ENCODE peak calls at places on chromosomes 7 and 10, in six cellular contexts. N, M, Y, C, Z and Q are unnamed samples.

GRCh38 chr7:158650821-158651225 is 53.8 kb downstream of the NCAPG2 start:
- DNase-seq in N (peak; percentile 85), M (no peak), Y (no peak), C (no peak), Z (no peak), Q (no peak)

GRCh38 chr7:45036801-45037200 is 36.8 kb downstream of the CCM2 start:
- DNase-seq in N (no peak), M (no peak), Y (no peak), C (no peak), Z (no peak), Q (no peak)

GRCh38 chr7:920351-921070 is 34.0 kb downstream of the ADAP1 start:
- DNase-seq in N (no peak), M (peak; percentile 23), Y (no peak), C (no peak), Z (no peak), Q (no peak)

GRCh38 chr10:1366811-1367425 is 310.7 kb downstream of the WDR37 start:
- DNase-seq in N (no peak), M (no peak), Y (no peak), C (no peak), Z (no peak), Q (peak; percentile 22)

GRCh38 chr10:79112898-79113431 is 44.2 kb downstream of the ZMIZ1 start:
- DNase-seq in N (peak; percentile 77), M (no peak), Y (no peak), C (no peak), Z (no peak), Q (no peak)

GRCh38 chr10:131354380-131354779 is 42.9 kb upstream of the TCERG1L start:
- DNase-seq in N (no peak), M (no peak), Y (no peak), C (no peak), Z (peak; percentile 58), Q (no peak)

GRCh38 chr7:94665426-94665825 is 9.5 kb upstream of the SGCE start:
- DNase-seq in N (no peak), M (no peak), Y (no peak), C (no peak), Z (no peak), Q (no peak)

GRCh38 chr7:127208351-127208750 is 44.4 kb downstream of the GRM8 start:
- DNase-seq in N (no peak), M (no peak), Y (no peak), C (no peak), Z (no peak), Q (no peak)

GRCh38 chr7:79282882-79283602 is 170.4 kb downstream of the MAGI2 start:
- DNase-seq in N (peak; percentile 87), M (no peak), Y (no peak), C (no peak), Z (no peak), Q (no peak)

GRCh38 chr10:132685121-132685891 is 100.6 kb downstream of the NKX6-2 start:
- DNase-seq in N (no peak), M (peak; percentile 90), Y (no peak), C (no peak), Z (no peak), Q (peak; percentile 72)

GRCh38 chr10:43078175-43078985 is 1.5 kb downstream of the RET start:
- DNase-seq in N (no peak), M (no peak), Y (no peak), C (no peak), Z (no peak), Q (no peak)

GRCh38 chr7:51666751-51667150 is 350.1 kb upstream of the COBL start:
- DNase-seq in N (no peak), M (no peak), Y (no peak), C (peak; percentile 61), Z (no peak), Q (no peak)
- TF ChIP-seq CTCF in N (no peak), M (no peak), Y (no peak), C (peak; percentile 38), Z (no peak), Q (no peak)

GRCh38 chr10:46220872-46221538 is 65.8 kb upstream of the ANTXRL start:
- DNase-seq in N (no peak), M (no peak), Y (no peak), C (no peak), Z (peak; percentile 22), Q (no peak)
- TF ChIP-seq CTCF in N (no peak), M (no peak), Y (peak; percentile 63), C (peak; percentile 42), Z (peak; percentile 17), Q (peak; percentile 62)

DNA sequence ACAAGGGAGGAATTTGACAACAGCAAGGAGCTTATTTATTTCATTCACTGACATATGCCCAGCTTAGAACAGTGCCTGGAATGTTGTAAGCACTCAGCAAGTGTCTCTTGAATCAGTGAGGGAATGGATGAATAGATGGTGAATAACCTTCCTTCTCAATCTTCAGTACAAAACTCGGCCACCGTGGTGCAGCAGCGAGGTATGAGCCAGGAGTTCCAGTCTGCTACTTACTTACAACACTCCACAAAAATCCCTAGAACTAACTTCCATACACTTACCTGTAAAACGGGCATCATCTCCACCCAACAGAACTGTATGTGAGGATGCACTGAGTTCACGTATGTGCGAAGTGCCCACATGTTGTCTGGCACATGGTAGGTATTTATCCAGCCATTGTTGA is 237.4 kb downstream of the WDR11 start:
- DNase-seq in N (no peak), M (no peak), Y (peak; percentile 49), C (peak; percentile 46), Z (peak; percentile 74), Q (no peak)
- TF ChIP-seq CTCF in N (no peak), M (no peak), Y (peak; percentile 17), C (peak; percentile 51), Z (peak; percentile 37), Q (peak; percentile 58)

DNA sequence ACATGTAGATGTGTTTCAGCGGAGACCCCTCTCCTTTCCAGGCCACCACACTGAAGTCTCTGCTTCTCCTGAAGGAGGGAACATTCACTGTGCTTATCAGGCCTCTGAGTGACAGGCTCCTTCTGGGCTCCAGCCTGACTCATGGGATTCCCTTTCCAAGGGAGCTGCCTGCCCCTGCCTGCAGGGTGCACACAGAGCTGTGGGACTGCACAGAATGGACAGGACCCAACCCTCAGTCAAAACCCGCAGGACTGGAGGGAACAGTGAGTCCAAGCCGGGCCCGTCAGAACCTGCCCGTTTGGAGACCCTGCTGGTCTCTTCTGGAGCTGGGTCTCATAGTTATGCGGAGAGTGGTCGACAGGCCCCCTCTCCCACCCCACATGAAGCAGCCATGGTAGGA is 32.6 kb downstream of the PLAC9 start:
- DNase-seq in N (no peak), M (no peak), Y (no peak), C (no peak), Z (no peak), Q (no peak)
- TF ChIP-seq CTCF in N (peak; percentile 13), M (no peak), Y (no peak), C (no peak), Z (no peak), Q (no peak)

GRCh38 chr10:49562893-49563292 is 24.0 kb upstream of the ERCC6 start:
- DNase-seq in N (peak; percentile 66), M (no peak), Y (no peak), C (no peak), Z (no peak), Q (no peak)

GRCh38 chr10:49556723-49557122 is 17.8 kb upstream of the ERCC6 start:
- DNase-seq in N (no peak), M (no peak), Y (no peak), C (no peak), Z (no peak), Q (no peak)

GRCh38 chr10:49559476-49559875 is 20.6 kb upstream of the ERCC6 start:
- DNase-seq in N (peak; percentile 56), M (no peak), Y (no peak), C (no peak), Z (no peak), Q (no peak)

GRCh38 chr10:49560526-49560925 is 21.6 kb upstream of the ERCC6 start:
- DNase-seq in N (peak; percentile 31), M (no peak), Y (no peak), C (no peak), Z (no peak), Q (no peak)

GRCh38 chr10:49558194-49558593 is 19.3 kb upstream of the ERCC6 start:
- DNase-seq in N (no peak), M (no peak), Y (no peak), C (no peak), Z (no peak), Q (no peak)
- TF ChIP-seq CTCF in N (no peak), M (no peak), Y (no peak), C (no peak), Z (no peak), Q (no peak)

GRCh38 chr10:16819026-16819425 is 1.8 kb upstream of the RSU1 start:
- DNase-seq in N (no peak), M (no peak), Y (no peak), C (no peak), Z (no peak), Q (no peak)

GRCh38 chr10:16816830-16817124 is 447 bp downstream of the RSU1 start:
- DNase-seq in N (peak; percentile 34), M (no peak), Y (no peak), C (no peak), Z (no peak), Q (no peak)

GRCh38 chr10:16816142-16816541 is 1.1 kb downstream of the RSU1 start:
- DNase-seq in N (no peak), M (no peak), Y (no peak), C (no peak), Z (no peak), Q (no peak)

GRCh38 chr10:16819436-16819835 is 2.2 kb upstream of the RSU1 start:
- DNase-seq in N (no peak), M (no peak), Y (no peak), C (no peak), Z (no peak), Q (no peak)

GRCh38 chr10:16817125-16818019 is at the start of gene RSU1:
- DNase-seq in N (peak; percentile 100), M (peak; percentile 100), Y (peak; percentile 98), C (peak; percentile 99), Z (peak; percentile 100), Q (peak; percentile 100)
- TF ChIP-seq CTCF in N (no peak), M (no peak), Y (no peak), C (no peak), Z (no peak), Q (no peak)

GRCh38 chr7:112228632-112229031 is 22.1 kb downstream of the ZNF277 start:
- DNase-seq in N (no peak), M (no peak), Y (no peak), C (no peak), Z (no peak), Q (no peak)
- TF ChIP-seq CTCF in N (no peak), M (no peak), Y (no peak), C (no peak), Z (no peak), Q (no peak)